ENCODE peak calls at places on chromosomes 2 and 18, in six cellular contexts. E, I, Z, O, H and X are unnamed samples.

GRCh38 chr18:44958450-44958849 is 277.8 kb downstream of the SETBP1 start:
- DNase-seq in E (no peak), I (peak), Z (no peak), O (no peak), H (no peak), X (no peak)

GRCh38 chr2:120858361-120858760 is 122.7 kb downstream of the GLI2 start:
- DNase-seq in E (peak), I (no peak), Z (no peak), O (no peak), H (peak), X (peak)

GRCh38 chr2:53969285-53970094 is 1.3 kb downstream of the PSME4 start:
- DNase-seq in E (peak), I (peak), Z (peak), O (no peak), H (no peak), X (no peak)

GRCh38 chr2:189177441-189177840 is 2.1 kb downstream of the COL5A2 start:
- DNase-seq in E (no peak), I (no peak), Z (no peak), O (no peak), H (no peak), X (no peak)

GRCh38 chr18:13809521-13810252 is 14.3 kb upstream of the MC5R start:
- DNase-seq in E (no peak), I (no peak), Z (no peak), O (no peak), H (no peak), X (no peak)

GRCh38 chr2:36277146-36277808 is 78.3 kb upstream of the CRIM1 start:
- DNase-seq in E (no peak), I (peak), Z (no peak), O (no peak), H (no peak), X (no peak)

GRCh38 chr18:69898241-69898861 is 49.3 kb downstream of the CD226 start:
- DNase-seq in E (no peak), I (peak), Z (peak), O (no peak), H (no peak), X (no peak)

GRCh38 chr2:64214281-64215115 is 70.3 kb upstream of the PELI1 start:
- DNase-seq in E (no peak), I (peak), Z (peak), O (no peak), H (no peak), X (no peak)

GRCh38 chr18:69635482-69635881 is 234.8 kb downstream of the DOK6 start:
- DNase-seq in E (no peak), I (no peak), Z (no peak), O (no peak), H (no peak), X (no peak)

GRCh38 chr18:3281456-3282400 is 19.8 kb downstream of the MYL12B start:
- DNase-seq in E (peak), I (peak), Z (peak), O (no peak), H (no peak), X (no peak)